ENCODE peak calls at places on chromosomes 1 and 21, in ten cellular contexts. F is HepG2; E is neural progenitor cell; Z is body of pancreas; T is tibial artery; X is pancreas; O is CD8-positive, alpha-beta T cell; A is left lung; R is DND-41; S is CD4-positive, alpha-beta T cell. W is an unnamed sample.

GRCh38 chr1:93448983-93449805 is 1.3 kb downstream of the FNBP1L start:
- DNase-seq in F (peak; percentile 12), X (peak; percentile 35), T (no peak), S (no peak), O (no peak), E (peak; percentile 60), A (peak; percentile 79), Z (peak; percentile 50), R (no peak), W (no peak)

GRCh38 chr1:6418668-6419396 is 887 bp downstream of the HES2 start:
- DNase-seq in T (no peak), R (no peak), A (peak; percentile 64), S (no peak), E (peak; percentile 38), Z (no peak), F (no peak), X (no peak), O (no peak), W (no peak)

GRCh38 chr1:227902641-227902990 is 45.1 kb downstream of the WNT9A start:
- DNase-seq in Z (no peak), A (no peak), T (no peak), S (no peak), E (no peak), F (no peak), R (no peak), O (no peak), X (no peak), W (peak; percentile 40)

GRCh38 chr21:15539376-15539775 is 190.4 kb upstream of the USP25 start:
- DNase-seq in F (no peak), T (no peak), O (no peak), R (no peak), A (no peak), Z (no peak), E (no peak), S (no peak), X (no peak), W (no peak)

GRCh38 chr1:5907966-5908365 is 84.3 kb downstream of the NPHP4 start:
- DNase-seq in O (no peak), A (no peak), E (no peak), F (no peak), R (no peak), Z (no peak), T (peak; percentile 39), S (no peak), X (no peak), W (no peak)

GRCh38 chr1:2070016-2070415 is 19.8 kb downstream of the PRKCZ start:
- DNase-seq in F (no peak), Z (no peak), S (no peak), O (no peak), A (peak; percentile 50), T (no peak), E (no peak), R (no peak), X (no peak), W (no peak)

GRCh38 chr21:19541612-19542011 is 1138.0 kb upstream of the TMPRSS15 start:
- DNase-seq in X (peak; percentile 28), Z (peak; percentile 42), F (peak; percentile 3), E (no peak), A (no peak), O (no peak), T (no peak), R (no peak), S (no peak), W (no peak)

GRCh38 chr1:207852576-207853371 is 58.2 kb downstream of the CD34 start:
- DNase-seq in R (no peak), X (no peak), O (no peak), A (no peak), Z (no peak), S (no peak), E (no peak), T (no peak), F (no peak), W (no peak)

GRCh38 chr21:32181415-32181814 is 97.4 kb downstream of the MIS18A start:
- DNase-seq in Z (no peak), O (no peak), R (no peak), E (no peak), A (no peak), X (no peak), S (no peak), F (no peak), T (no peak), W (no peak)

GRCh38 chr1:202810193-202810614 is 550 bp upstream of the PCAT6 start:
- DNase-seq in F (no peak), A (no peak), E (no peak), Z (no peak), S (no peak), R (no peak), T (no peak), X (no peak), O (no peak), W (peak; percentile 11)

GRCh38 chr1:246428542-246429308 is 78.4 kb downstream of the SMYD3 start:
- DNase-seq in S (no peak), E (no peak), F (no peak), A (no peak), O (no peak), T (no peak), R (peak; percentile 85), Z (no peak), X (no peak), W (no peak)

GRCh38 chr21:45109831-45110492 is 35.6 kb downstream of the ADARB1 start:
- DNase-seq in X (no peak), F (no peak), O (peak; percentile 39), T (peak; percentile 70), E (no peak), S (no peak), Z (peak; percentile 36), A (no peak), R (peak; percentile 46), W (peak; percentile 75)

GRCh38 chr1:145997156-145998023 is 1.0 kb upstream of the TXNIP start:
- DNase-seq in Z (peak; percentile 66), S (peak; percentile 56), O (peak; percentile 58), X (no peak), E (no peak), F (peak; percentile 26), R (peak; percentile 82), T (peak; percentile 74), A (no peak), W (no peak)

GRCh38 chr1:230624097-230624713 is 18.1 kb upstream of the COG2 start:
- DNase-seq in T (no peak), S (no peak), F (no peak), E (no peak), R (no peak), A (no peak), O (no peak), X (no peak), Z (no peak), W (no peak)

GRCh38 chr1:54577612-54578011 is 29.6 kb downstream of the ACOT11 start:
- DNase-seq in R (no peak), A (peak; percentile 90), S (no peak), F (peak; percentile 86), E (no peak), T (peak; percentile 94), X (peak; percentile 63), O (no peak), Z (peak; percentile 83), W (peak; percentile 22)

GRCh38 chr1:203440780-203441179 is 34.8 kb upstream of the PRELP start:
- DNase-seq in E (peak; percentile 55), T (peak; percentile 92), F (no peak), O (no peak), S (no peak), R (peak; percentile 6), X (peak; percentile 16), Z (peak; percentile 62), A (no peak), W (peak; percentile 83)

GRCh38 chr1:176696109-176696508 is 233.1 kb downstream of the PAPPA2 start:
- DNase-seq in F (no peak), A (no peak), X (no peak), T (no peak), E (peak; percentile 33), S (no peak), Z (peak; percentile 30), R (peak; percentile 57), O (no peak), W (no peak)

GRCh38 chr21:37899141-37899540 is 17.1 kb downstream of the KCNJ6 start:
- DNase-seq in T (no peak), S (no peak), A (no peak), R (no peak), E (no peak), O (no peak), X (no peak), Z (no peak), F (no peak), W (no peak)

GRCh38 chr1:90924982-90925381 is 96.9 kb downstream of the ZNF644 start:
- DNase-seq in E (peak; percentile 86), A (no peak), S (no peak), X (no peak), O (no peak), T (no peak), R (no peak), F (no peak), Z (no peak), W (no peak)

GRCh38 chr1:185499986-185500626 is 183.1 kb upstream of the IVNS1ABP start:
- DNase-seq in O (no peak), Z (no peak), F (no peak), E (no peak), S (no peak), X (no peak), R (no peak), A (no peak), T (no peak), W (no peak)

GRCh38 chr1:13801711-13802486 is 101.9 kb downstream of the PRDM2 start:
- DNase-seq in S (no peak), F (no peak), O (no peak), X (no peak), A (peak; percentile 65), R (no peak), Z (no peak), T (peak; percentile 54), E (no peak), W (no peak)

GRCh38 chr1:87864676-87865075 is 536.0 kb downstream of the LMO4 start:
- DNase-seq in S (no peak), F (no peak), Z (no peak), O (no peak), X (no peak), T (no peak), A (no peak), E (no peak), R (no peak), W (no peak)
- H3K27ac ChIP-seq in S (no peak overlapping the region), F (no peak overlapping the region), Z (no peak overlapping the region), O (no peak overlapping the region), X (no peak overlapping the region), T (no peak overlapping the region), A (no peak overlapping the region), E (no peak overlapping the region), R (no peak overlapping the region), W (no peak overlapping the region)

GRCh38 chr1:107477233-107477632 is 336.4 kb downstream of the NTNG1 start:
- DNase-seq in R (peak; percentile 30), O (no peak), F (no peak), T (no peak), S (no peak), A (no peak), X (no peak), Z (no peak), E (no peak), W (no peak)
- TF ChIP-seq CTCF in R (peak; percentile 49), O (no peak), F (peak; percentile 29), T (no peak), S (no peak), A (no peak), X (no peak), Z (no peak), E (peak; percentile 46), W (no peak)

GRCh38 chr1:119004781-119005180 is 16.6 kb upstream of the TBX15 start:
- DNase-seq in X (no peak), O (no peak), E (no peak), R (no peak), T (no peak), A (no peak), S (no peak), F (no peak), Z (no peak), W (no peak)
- H3K27me3 ChIP-seq in X (peaks cover 56% of the 10 kb centered on the region), O (peaks cover 36% of the 10 kb centered on the region), E (peaks cover 100% of the 10 kb centered on the region), R (no peaks in the 10 kb centered on the region), T (peaks cover 4% of the 10 kb centered on the region), A (peaks cover 100% of the 10 kb centered on the region), S (peaks cover 96% of the 10 kb centered on the region), F (no peaks in the 10 kb centered on the region), Z (no peaks in the 10 kb centered on the region), W (peaks cover 98% of the 10 kb centered on the region)

GRCh38 chr21:42514883-42515228 is 1.2 kb downstream of the SLC37A1 start:
- DNase-seq in T (no peak), Z (no peak), O (no peak), R (no peak), A (no peak), X (no peak), S (no peak), F (no peak), E (no peak), W (no peak)
- H3K27ac ChIP-seq in T (peak overlapping the region; percentile 81), Z (no peak overlapping the region), O (no peak overlapping the region), R (no peak overlapping the region), A (peak overlapping the region; percentile 87), X (peak overlapping the region; percentile 88), S (no peak overlapping the region), F (no peak overlapping the region), E (no peak overlapping the region), W (no peak overlapping the region)